ENCODE peak calls at places on chromosomes 7 and 10, in six cellular contexts. One of them, this sample, is unnamed.

GRCh38 chr10:110460111-110460809 is 37.4 kb upstream of the DUSP5 start:
- DNase-seq in heart right ventricle: peak; percentile 34
- DNase-seq in uterus: peak; percentile 29
- DNase-seq in cardiac muscle cell: no peak
- DNase-seq in CD4-positive, CD25-positive, alpha-beta regulatory T cell: peak; percentile 53
- DNase-seq in spleen: peak; percentile 81
- DNase-seq in this sample: no peak

GRCh38 chr10:44316187-44316921 is 68.5 kb downstream of the CXCL12 start:
- DNase-seq in heart right ventricle: no peak
- DNase-seq in uterus: no peak
- DNase-seq in cardiac muscle cell: no peak
- DNase-seq in CD4-positive, CD25-positive, alpha-beta regulatory T cell: no peak
- DNase-seq in spleen: no peak
- DNase-seq in this sample: no peak

GRCh38 chr7:42232275-42232674 is 4.7 kb downstream of the GLI3 start:
- DNase-seq in heart right ventricle: no peak
- DNase-seq in uterus: peak; percentile 62
- DNase-seq in cardiac muscle cell: no peak
- DNase-seq in CD4-positive, CD25-positive, alpha-beta regulatory T cell: no peak
- DNase-seq in spleen: no peak
- DNase-seq in this sample: no peak

GRCh38 chr10:113445736-113446135 is 107.1 kb upstream of the HABP2 start:
- DNase-seq in heart right ventricle: no peak
- DNase-seq in uterus: no peak
- DNase-seq in cardiac muscle cell: no peak
- DNase-seq in CD4-positive, CD25-positive, alpha-beta regulatory T cell: no peak
- DNase-seq in spleen: no peak
- DNase-seq in this sample: no peak

GRCh38 chr10:17200885-17201164 is 647 bp downstream of the TRDMT1 start:
- DNase-seq in heart right ventricle: peak; percentile 60
- DNase-seq in uterus: peak; percentile 45
- DNase-seq in cardiac muscle cell: peak; percentile 42
- DNase-seq in CD4-positive, CD25-positive, alpha-beta regulatory T cell: peak; percentile 38
- DNase-seq in spleen: no peak
- DNase-seq in this sample: no peak

GRCh38 chr7:35731349-35731748 is 36.4 kb upstream of the HERPUD2 start:
- DNase-seq in heart right ventricle: no peak
- DNase-seq in uterus: no peak
- DNase-seq in cardiac muscle cell: no peak
- DNase-seq in CD4-positive, CD25-positive, alpha-beta regulatory T cell: no peak
- DNase-seq in spleen: no peak
- DNase-seq in this sample: no peak

GRCh38 chr7:116597384-116597783 is 72.5 kb downstream of the CAV1 start:
- DNase-seq in heart right ventricle: no peak
- DNase-seq in uterus: no peak
- DNase-seq in cardiac muscle cell: no peak
- DNase-seq in CD4-positive, CD25-positive, alpha-beta regulatory T cell: no peak
- DNase-seq in spleen: no peak
- DNase-seq in this sample: no peak

GRCh38 chr10:52688906-52689305 is 83.7 kb downstream of the MBL2 start:
- DNase-seq in heart right ventricle: no peak
- DNase-seq in uterus: no peak
- DNase-seq in cardiac muscle cell: no peak
- DNase-seq in CD4-positive, CD25-positive, alpha-beta regulatory T cell: no peak
- DNase-seq in spleen: no peak
- DNase-seq in this sample: no peak

GRCh38 chr7:50656141-50656895 is 91.1 kb upstream of the DDC start:
- DNase-seq in heart right ventricle: no peak
- DNase-seq in uterus: peak; percentile 36
- DNase-seq in cardiac muscle cell: no peak
- DNase-seq in CD4-positive, CD25-positive, alpha-beta regulatory T cell: no peak
- DNase-seq in spleen: no peak
- DNase-seq in this sample: no peak

GRCh38 chr10:119006451-119007210 is 22.9 kb upstream of the NANOS1 start:
- DNase-seq in heart right ventricle: no peak
- DNase-seq in uterus: peak; percentile 90
- DNase-seq in cardiac muscle cell: no peak
- DNase-seq in CD4-positive, CD25-positive, alpha-beta regulatory T cell: no peak
- DNase-seq in spleen: no peak
- DNase-seq in this sample: no peak

GRCh38 chr10:103481974-103482531 is 3.0 kb upstream of the CALHM3 start:
- DNase-seq in heart right ventricle: peak; percentile 61
- DNase-seq in uterus: no peak
- DNase-seq in cardiac muscle cell: peak; percentile 72
- DNase-seq in CD4-positive, CD25-positive, alpha-beta regulatory T cell: peak; percentile 87
- DNase-seq in spleen: no peak
- DNase-seq in this sample: peak; percentile 51

GRCh38 chr10:97411411-97411810 is 10.3 kb upstream of the RRP12 start:
- DNase-seq in heart right ventricle: no peak
- DNase-seq in uterus: no peak
- DNase-seq in cardiac muscle cell: peak; percentile 44
- DNase-seq in CD4-positive, CD25-positive, alpha-beta regulatory T cell: no peak
- DNase-seq in spleen: no peak
- DNase-seq in this sample: no peak

GRCh38 chr7:97107192-97107800 is 10.2 kb upstream of the SDHAF3 start:
- DNase-seq in heart right ventricle: no peak
- DNase-seq in uterus: no peak
- DNase-seq in cardiac muscle cell: no peak
- DNase-seq in CD4-positive, CD25-positive, alpha-beta regulatory T cell: no peak
- DNase-seq in spleen: no peak
- DNase-seq in this sample: no peak

GRCh38 chr7:158361326-158361946 is 226.2 kb downstream of the PTPRN2 start:
- DNase-seq in heart right ventricle: no peak
- DNase-seq in uterus: no peak
- DNase-seq in cardiac muscle cell: no peak
- DNase-seq in CD4-positive, CD25-positive, alpha-beta regulatory T cell: no peak
- DNase-seq in spleen: peak; percentile 63
- DNase-seq in this sample: no peak

GRCh38 chr7:9856668-9857067 is 1117.0 kb upstream of the PHF14 start:
- DNase-seq in heart right ventricle: no peak
- DNase-seq in uterus: no peak
- DNase-seq in cardiac muscle cell: peak; percentile 48
- DNase-seq in CD4-positive, CD25-positive, alpha-beta regulatory T cell: no peak
- DNase-seq in spleen: no peak
- DNase-seq in this sample: no peak

GRCh38 chr10:74008212-74008731 is 10.4 kb downstream of the VCL start:
- DNase-seq in heart right ventricle: no peak
- DNase-seq in uterus: no peak
- DNase-seq in cardiac muscle cell: no peak
- DNase-seq in CD4-positive, CD25-positive, alpha-beta regulatory T cell: no peak
- DNase-seq in spleen: no peak
- DNase-seq in this sample: no peak

GRCh38 chr7:71389976-71390375 is 258.0 kb downstream of the GALNT17 start:
- DNase-seq in heart right ventricle: no peak
- DNase-seq in uterus: no peak
- DNase-seq in cardiac muscle cell: no peak
- DNase-seq in CD4-positive, CD25-positive, alpha-beta regulatory T cell: no peak
- DNase-seq in spleen: no peak
- DNase-seq in this sample: no peak

GRCh38 chr10:13528138-13528874 is 508 bp downstream of the BEND7 start:
- DNase-seq in heart right ventricle: no peak
- DNase-seq in uterus: no peak
- DNase-seq in cardiac muscle cell: peak; percentile 70
- DNase-seq in CD4-positive, CD25-positive, alpha-beta regulatory T cell: no peak
- DNase-seq in spleen: peak; percentile 79
- DNase-seq in this sample: no peak

GRCh38 chr7:147547252-147547897 is 1043.2 kb upstream of the C7orf33 start:
- DNase-seq in heart right ventricle: no peak
- DNase-seq in uterus: no peak
- DNase-seq in cardiac muscle cell: peak; percentile 37
- DNase-seq in CD4-positive, CD25-positive, alpha-beta regulatory T cell: peak; percentile 7
- DNase-seq in spleen: no peak
- DNase-seq in this sample: no peak

GRCh38 chr7:471866-472639 is 47.6 kb downstream of the PDGFA start:
- DNase-seq in heart right ventricle: peak; percentile 84
- DNase-seq in uterus: peak; percentile 74
- DNase-seq in cardiac muscle cell: peak; percentile 47
- DNase-seq in CD4-positive, CD25-positive, alpha-beta regulatory T cell: no peak
- DNase-seq in spleen: peak; percentile 80
- DNase-seq in this sample: no peak

GRCh38 chr7:129244220-129244619 is 19.4 kb downstream of the AHCYL2 start:
- DNase-seq in heart right ventricle: no peak
- DNase-seq in uterus: no peak
- DNase-seq in cardiac muscle cell: no peak
- DNase-seq in CD4-positive, CD25-positive, alpha-beta regulatory T cell: no peak
- DNase-seq in spleen: no peak
- DNase-seq in this sample: no peak

GRCh38 chr7:129829677-129830631 is 122.8 kb downstream of the UBE2H start:
- DNase-seq in heart right ventricle: peak; percentile 62
- DNase-seq in uterus: peak; percentile 73
- DNase-seq in cardiac muscle cell: peak; percentile 89
- DNase-seq in CD4-positive, CD25-positive, alpha-beta regulatory T cell: peak; percentile 81
- DNase-seq in spleen: peak; percentile 82
- DNase-seq in this sample: peak; percentile 23

GRCh38 chr7:77913977-77914607 is 115.5 kb downstream of the PHTF2 start:
- DNase-seq in heart right ventricle: no peak
- DNase-seq in uterus: no peak
- DNase-seq in cardiac muscle cell: no peak
- DNase-seq in CD4-positive, CD25-positive, alpha-beta regulatory T cell: peak; percentile 75
- DNase-seq in spleen: no peak
- DNase-seq in this sample: no peak

GRCh38 chr10:124604214-124605000 is 139.8 kb downstream of the FAM53B start:
- DNase-seq in heart right ventricle: no peak
- DNase-seq in uterus: no peak
- DNase-seq in cardiac muscle cell: no peak
- DNase-seq in CD4-positive, CD25-positive, alpha-beta regulatory T cell: no peak
- DNase-seq in spleen: peak; percentile 80
- DNase-seq in this sample: no peak

GRCh38 chr7:1985071-1985470 is 247.7 kb downstream of the MAD1L1 start:
- DNase-seq in heart right ventricle: no peak
- DNase-seq in uterus: no peak
- DNase-seq in cardiac muscle cell: no peak
- DNase-seq in CD4-positive, CD25-positive, alpha-beta regulatory T cell: no peak
- DNase-seq in spleen: peak; percentile 61
- DNase-seq in this sample: no peak

GRCh38 chr10:124290095-124290795 is 128.5 kb downstream of the OAT start:
- DNase-seq in heart right ventricle: no peak
- DNase-seq in uterus: no peak
- DNase-seq in cardiac muscle cell: no peak
- DNase-seq in CD4-positive, CD25-positive, alpha-beta regulatory T cell: peak; percentile 4
- DNase-seq in spleen: peak; percentile 83
- DNase-seq in this sample: no peak

GRCh38 chr10:90674927-90675326 is 182.9 kb downstream of the HTR7 start:
- DNase-seq in heart right ventricle: no peak
- DNase-seq in uterus: no peak
- DNase-seq in cardiac muscle cell: no peak
- DNase-seq in CD4-positive, CD25-positive, alpha-beta regulatory T cell: no peak
- DNase-seq in spleen: no peak
- DNase-seq in this sample: no peak

GRCh38 chr10:132919374-132920100 is 22.8 kb downstream of the CFAP46 start:
- DNase-seq in heart right ventricle: no peak
- DNase-seq in uterus: no peak
- DNase-seq in cardiac muscle cell: no peak
- DNase-seq in CD4-positive, CD25-positive, alpha-beta regulatory T cell: no peak
- DNase-seq in spleen: peak; percentile 67
- DNase-seq in this sample: no peak

GRCh38 chr10:70493660-70494234 is 15.2 kb downstream of the PALD1 start:
- DNase-seq in heart right ventricle: peak; percentile 63
- DNase-seq in uterus: no peak
- DNase-seq in cardiac muscle cell: peak; percentile 75
- DNase-seq in CD4-positive, CD25-positive, alpha-beta regulatory T cell: no peak
- DNase-seq in spleen: peak; percentile 88
- DNase-seq in this sample: no peak

GRCh38 chr10:101785801-101786200 is 2.6 kb upstream of the NPM3 start:
- DNase-seq in heart right ventricle: no peak
- DNase-seq in uterus: no peak
- DNase-seq in cardiac muscle cell: no peak
- DNase-seq in CD4-positive, CD25-positive, alpha-beta regulatory T cell: no peak
- DNase-seq in spleen: no peak
- DNase-seq in this sample: no peak
- H3K36me3 ChIP-seq in heart right ventricle: peaks cover 48% of the 10 kb centered on the region
- H3K36me3 ChIP-seq in uterus: no peaks in the 10 kb centered on the region
- H3K36me3 ChIP-seq in cardiac muscle cell: peaks cover 45% of the 10 kb centered on the region
- H3K36me3 ChIP-seq in CD4-positive, CD25-positive, alpha-beta regulatory T cell: peaks cover 55% of the 10 kb centered on the region
- H3K36me3 ChIP-seq in spleen: peaks cover 71% of the 10 kb centered on the region
- H3K36me3 ChIP-seq in this sample: peaks cover 9% of the 10 kb centered on the region

GRCh38 chr7:33779216-33779615 is 126.1 kb upstream of the BMPER start:
- DNase-seq in heart right ventricle: no peak
- DNase-seq in uterus: no peak
- DNase-seq in cardiac muscle cell: no peak
- DNase-seq in CD4-positive, CD25-positive, alpha-beta regulatory T cell: no peak
- DNase-seq in spleen: no peak
- DNase-seq in this sample: no peak
- H3K27ac ChIP-seq in heart right ventricle: no peak overlapping the region
- H3K27ac ChIP-seq in uterus: no peak overlapping the region
- H3K27ac ChIP-seq in cardiac muscle cell: no peak overlapping the region
- H3K27ac ChIP-seq in CD4-positive, CD25-positive, alpha-beta regulatory T cell: no peak overlapping the region
- H3K27ac ChIP-seq in spleen: no peak overlapping the region
- H3K27ac ChIP-seq in this sample: no peak overlapping the region

GRCh38 chr7:44801890-44802289 is 5.4 kb downstream of the PPIA start:
- DNase-seq in heart right ventricle: no peak
- DNase-seq in uterus: no peak
- DNase-seq in cardiac muscle cell: no peak
- DNase-seq in CD4-positive, CD25-positive, alpha-beta regulatory T cell: no peak
- DNase-seq in spleen: no peak
- DNase-seq in this sample: no peak
- H3K36me3 ChIP-seq in heart right ventricle: peaks cover 45% of the 10 kb centered on the region
- H3K36me3 ChIP-seq in uterus: no peaks in the 10 kb centered on the region
- H3K36me3 ChIP-seq in cardiac muscle cell: peaks cover 37% of the 10 kb centered on the region
- H3K36me3 ChIP-seq in CD4-positive, CD25-positive, alpha-beta regulatory T cell: peaks cover 51% of the 10 kb centered on the region
- H3K36me3 ChIP-seq in spleen: peaks cover 71% of the 10 kb centered on the region
- H3K36me3 ChIP-seq in this sample: peaks cover 43% of the 10 kb centered on the region

DNA sequence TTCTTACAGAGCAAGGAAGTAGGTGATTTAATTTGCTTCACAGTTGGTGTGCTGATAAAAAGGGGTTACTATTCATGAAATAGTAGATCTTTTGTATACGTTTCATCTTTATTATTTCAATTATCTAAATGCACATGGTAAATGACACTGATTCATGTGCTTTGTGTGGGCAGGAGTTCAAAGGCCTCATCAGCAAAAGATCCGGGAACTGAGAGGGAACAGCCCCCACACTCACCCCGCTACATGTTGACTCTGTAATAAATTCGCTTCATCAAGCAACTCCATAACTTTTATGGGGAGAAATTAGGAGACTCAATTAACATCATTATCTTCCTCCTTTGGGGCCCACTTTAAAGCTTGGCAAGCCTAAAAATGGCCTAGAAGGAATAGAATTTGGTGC is 250.7 kb upstream of the BMPER start:
- DNase-seq in heart right ventricle: no peak
- DNase-seq in uterus: no peak
- DNase-seq in cardiac muscle cell: no peak
- DNase-seq in CD4-positive, CD25-positive, alpha-beta regulatory T cell: no peak
- DNase-seq in spleen: no peak
- DNase-seq in this sample: no peak
- H3K27ac ChIP-seq in heart right ventricle: no peak overlapping the region
- H3K27ac ChIP-seq in uterus: no peak overlapping the region
- H3K27ac ChIP-seq in cardiac muscle cell: no peak overlapping the region
- H3K27ac ChIP-seq in CD4-positive, CD25-positive, alpha-beta regulatory T cell: no peak overlapping the region
- H3K27ac ChIP-seq in spleen: no peak overlapping the region
- H3K27ac ChIP-seq in this sample: no peak overlapping the region